ENCODE peak calls at places on chromosomes 5 and 9, in eight cellular contexts. One of them, this sample, is unnamed.

GRCh38 chr5:56669534-56670483 is 145.5 kb upstream of the MAP3K1 start:
- DNase-seq in psoas muscle: peak
- DNase-seq in amniotic stem cell: no peak
- DNase-seq in Caki2: no peak
- DNase-seq in HT1080: no peak
- DNase-seq in upper lobe of right lung: no peak
- DNase-seq in fibroblast of mammary gland: peak
- DNase-seq in GM12865: peak
- DNase-seq in this sample: peak

GRCh38 chr5:127440831-127441230 is 76.6 kb upstream of the PRRC1 start:
- DNase-seq in amniotic stem cell: no peak
- DNase-seq in fibroblast of mammary gland: peak
- DNase-seq in psoas muscle: no peak
- DNase-seq in Caki2: peak
- DNase-seq in HT1080: peak
- DNase-seq in GM12865: no peak
- DNase-seq in upper lobe of right lung: no peak
- DNase-seq in this sample: no peak

GRCh38 chr5:124873189-124873588 is 126.8 kb upstream of the ZNF608 start:
- DNase-seq in Caki2: no peak
- DNase-seq in amniotic stem cell: no peak
- DNase-seq in fibroblast of mammary gland: no peak
- DNase-seq in psoas muscle: no peak
- DNase-seq in upper lobe of right lung: no peak
- DNase-seq in HT1080: no peak
- DNase-seq in GM12865: no peak
- DNase-seq in this sample: no peak

GRCh38 chr5:34923694-34924461 is 5.5 kb upstream of the DNAJC21 start:
- DNase-seq in fibroblast of mammary gland: peak
- DNase-seq in upper lobe of right lung: no peak
- DNase-seq in Caki2: peak
- DNase-seq in GM12865: peak
- DNase-seq in amniotic stem cell: peak
- DNase-seq in psoas muscle: no peak
- DNase-seq in HT1080: peak
- DNase-seq in this sample: no peak

GRCh38 chr5:81787843-81788242 is 36.9 kb upstream of the SSBP2 start:
- DNase-seq in amniotic stem cell: no peak
- DNase-seq in GM12865: no peak
- DNase-seq in psoas muscle: no peak
- DNase-seq in upper lobe of right lung: no peak
- DNase-seq in Caki2: no peak
- DNase-seq in HT1080: peak
- DNase-seq in fibroblast of mammary gland: peak
- DNase-seq in this sample: peak

GRCh38 chr9:133730994-133731715 is 7.0 kb downstream of the SARDH start:
- DNase-seq in amniotic stem cell: no peak
- DNase-seq in upper lobe of right lung: peak
- DNase-seq in Caki2: no peak
- DNase-seq in GM12865: no peak
- DNase-seq in psoas muscle: no peak
- DNase-seq in fibroblast of mammary gland: no peak
- DNase-seq in HT1080: no peak
- DNase-seq in this sample: no peak

GRCh38 chr5:42993516-42994284 is 46.4 kb downstream of the ANXA2R start:
- DNase-seq in upper lobe of right lung: no peak
- DNase-seq in fibroblast of mammary gland: peak
- DNase-seq in HT1080: no peak
- DNase-seq in psoas muscle: peak
- DNase-seq in amniotic stem cell: peak
- DNase-seq in Caki2: no peak
- DNase-seq in GM12865: peak
- DNase-seq in this sample: no peak

GRCh38 chr5:179273441-179274145 is 71.7 kb downstream of the ADAMTS2 start:
- DNase-seq in HT1080: no peak
- DNase-seq in GM12865: no peak
- DNase-seq in Caki2: no peak
- DNase-seq in amniotic stem cell: no peak
- DNase-seq in fibroblast of mammary gland: no peak
- DNase-seq in upper lobe of right lung: peak
- DNase-seq in psoas muscle: no peak
- DNase-seq in this sample: no peak

GRCh38 chr5:142277796-142278195 is 47.0 kb downstream of the SPRY4 start:
- DNase-seq in GM12865: no peak
- DNase-seq in psoas muscle: no peak
- DNase-seq in amniotic stem cell: no peak
- DNase-seq in Caki2: peak
- DNase-seq in fibroblast of mammary gland: no peak
- DNase-seq in HT1080: no peak
- DNase-seq in upper lobe of right lung: no peak
- DNase-seq in this sample: no peak

GRCh38 chr5:180862645-180863044 is 1.6 kb upstream of the ZFP62 start:
- DNase-seq in GM12865: no peak
- DNase-seq in upper lobe of right lung: no peak
- DNase-seq in psoas muscle: no peak
- DNase-seq in amniotic stem cell: no peak
- DNase-seq in HT1080: no peak
- DNase-seq in Caki2: no peak
- DNase-seq in fibroblast of mammary gland: no peak
- DNase-seq in this sample: no peak

GRCh38 chr5:52672459-52672858 is 115.3 kb upstream of the ITGA1 start:
- DNase-seq in amniotic stem cell: no peak
- DNase-seq in HT1080: no peak
- DNase-seq in Caki2: no peak
- DNase-seq in upper lobe of right lung: no peak
- DNase-seq in psoas muscle: no peak
- DNase-seq in fibroblast of mammary gland: no peak
- DNase-seq in GM12865: no peak
- DNase-seq in this sample: no peak

GRCh38 chr5:139592289-139592688 is 31.1 kb downstream of the UBE2D2 start:
- DNase-seq in psoas muscle: no peak
- DNase-seq in Caki2: no peak
- DNase-seq in amniotic stem cell: no peak
- DNase-seq in fibroblast of mammary gland: no peak
- DNase-seq in upper lobe of right lung: no peak
- DNase-seq in GM12865: peak
- DNase-seq in HT1080: no peak
- DNase-seq in this sample: no peak

GRCh38 chr9:37464006-37464405 is 1.2 kb downstream of the ZBTB5 start:
- DNase-seq in fibroblast of mammary gland: no peak
- DNase-seq in GM12865: no peak
- DNase-seq in psoas muscle: no peak
- DNase-seq in Caki2: no peak
- DNase-seq in amniotic stem cell: no peak
- DNase-seq in upper lobe of right lung: no peak
- DNase-seq in HT1080: no peak
- DNase-seq in this sample: no peak

GRCh38 chr9:15834541-15834940 is 281.7 kb downstream of the CCDC171 start:
- DNase-seq in HT1080: no peak
- DNase-seq in psoas muscle: no peak
- DNase-seq in upper lobe of right lung: no peak
- DNase-seq in GM12865: no peak
- DNase-seq in amniotic stem cell: no peak
- DNase-seq in fibroblast of mammary gland: peak
- DNase-seq in Caki2: no peak
- DNase-seq in this sample: no peak

GRCh38 chr9:70602364-70603019 is 188.0 kb upstream of the KLF9 start:
- DNase-seq in HT1080: peak
- DNase-seq in psoas muscle: peak
- DNase-seq in fibroblast of mammary gland: peak
- DNase-seq in amniotic stem cell: peak
- DNase-seq in upper lobe of right lung: no peak
- DNase-seq in Caki2: peak
- DNase-seq in GM12865: peak
- DNase-seq in this sample: peak

GRCh38 chr5:86546582-86546981 is 71.2 kb upstream of the COX7C start:
- DNase-seq in HT1080: peak
- DNase-seq in upper lobe of right lung: no peak
- DNase-seq in fibroblast of mammary gland: no peak
- DNase-seq in psoas muscle: no peak
- DNase-seq in amniotic stem cell: no peak
- DNase-seq in Caki2: no peak
- DNase-seq in GM12865: no peak
- DNase-seq in this sample: no peak

GRCh38 chr5:3098821-3099220 is 347.3 kb upstream of the IRX2 start:
- DNase-seq in fibroblast of mammary gland: no peak
- DNase-seq in HT1080: no peak
- DNase-seq in GM12865: no peak
- DNase-seq in upper lobe of right lung: no peak
- DNase-seq in amniotic stem cell: no peak
- DNase-seq in psoas muscle: no peak
- DNase-seq in Caki2: no peak
- DNase-seq in this sample: no peak

GRCh38 chr9:135245482-135246247 is 158.2 kb downstream of the OLFM1 start:
- DNase-seq in HT1080: no peak
- DNase-seq in psoas muscle: peak
- DNase-seq in GM12865: no peak
- DNase-seq in Caki2: no peak
- DNase-seq in fibroblast of mammary gland: no peak
- DNase-seq in amniotic stem cell: no peak
- DNase-seq in upper lobe of right lung: peak
- DNase-seq in this sample: no peak

GRCh38 chr5:171426266-171426665 is 6.8 kb downstream of the FGF18 start:
- DNase-seq in fibroblast of mammary gland: no peak
- DNase-seq in HT1080: no peak
- DNase-seq in psoas muscle: no peak
- DNase-seq in GM12865: no peak
- DNase-seq in upper lobe of right lung: peak
- DNase-seq in Caki2: no peak
- DNase-seq in amniotic stem cell: no peak
- DNase-seq in this sample: no peak

GRCh38 chr5:116575635-116576042 is 1.0 kb upstream of the SEMA6A start:
- DNase-seq in HT1080: no peak
- DNase-seq in psoas muscle: no peak
- DNase-seq in GM12865: peak
- DNase-seq in upper lobe of right lung: peak
- DNase-seq in Caki2: no peak
- DNase-seq in amniotic stem cell: no peak
- DNase-seq in fibroblast of mammary gland: no peak
- DNase-seq in this sample: peak

GRCh38 chr9:16530669-16531461 is 339.6 kb downstream of the BNC2 start:
- DNase-seq in upper lobe of right lung: no peak
- DNase-seq in Caki2: no peak
- DNase-seq in GM12865: peak
- DNase-seq in fibroblast of mammary gland: peak
- DNase-seq in amniotic stem cell: no peak
- DNase-seq in HT1080: no peak
- DNase-seq in psoas muscle: peak
- DNase-seq in this sample: no peak

GRCh38 chr9:133521122-133522072 is 3.4 kb downstream of the MYMK start:
- DNase-seq in upper lobe of right lung: no peak
- DNase-seq in HT1080: no peak
- DNase-seq in psoas muscle: peak
- DNase-seq in amniotic stem cell: no peak
- DNase-seq in fibroblast of mammary gland: no peak
- DNase-seq in GM12865: no peak
- DNase-seq in Caki2: no peak
- DNase-seq in this sample: no peak

GRCh38 chr5:172403191-172403794 is 51.0 kb downstream of the SH3PXD2B start:
- DNase-seq in Caki2: no peak
- DNase-seq in upper lobe of right lung: no peak
- DNase-seq in HT1080: no peak
- DNase-seq in amniotic stem cell: no peak
- DNase-seq in fibroblast of mammary gland: peak
- DNase-seq in psoas muscle: peak
- DNase-seq in GM12865: no peak
- DNase-seq in this sample: peak

GRCh38 chr5:112933651-112934365 is 11.8 kb upstream of the REEP5 start:
- DNase-seq in GM12865: no peak
- DNase-seq in fibroblast of mammary gland: peak
- DNase-seq in upper lobe of right lung: no peak
- DNase-seq in psoas muscle: no peak
- DNase-seq in amniotic stem cell: peak
- DNase-seq in Caki2: no peak
- DNase-seq in HT1080: no peak
- DNase-seq in this sample: no peak

GRCh38 chr5:72166070-72166979 is 59.0 kb downstream of the MAP1B start:
- DNase-seq in upper lobe of right lung: no peak
- DNase-seq in amniotic stem cell: no peak
- DNase-seq in fibroblast of mammary gland: peak
- DNase-seq in HT1080: no peak
- DNase-seq in Caki2: peak
- DNase-seq in psoas muscle: no peak
- DNase-seq in GM12865: no peak
- DNase-seq in this sample: no peak

GRCh38 chr5:3361811-3362605 is 233.6 kb upstream of the IRX1 start:
- DNase-seq in upper lobe of right lung: no peak
- DNase-seq in Caki2: no peak
- DNase-seq in HT1080: no peak
- DNase-seq in GM12865: no peak
- DNase-seq in amniotic stem cell: no peak
- DNase-seq in fibroblast of mammary gland: no peak
- DNase-seq in psoas muscle: no peak
- DNase-seq in this sample: no peak

GRCh38 chr5:82142217-82142841 is 135.8 kb downstream of the RPS23 start:
- DNase-seq in HT1080: no peak
- DNase-seq in Caki2: no peak
- DNase-seq in GM12865: no peak
- DNase-seq in upper lobe of right lung: no peak
- DNase-seq in amniotic stem cell: no peak
- DNase-seq in psoas muscle: no peak
- DNase-seq in fibroblast of mammary gland: no peak
- DNase-seq in this sample: no peak

GRCh38 chr9:91141407-91141973 is 220.2 kb downstream of the AUH start:
- DNase-seq in amniotic stem cell: no peak
- DNase-seq in Caki2: no peak
- DNase-seq in upper lobe of right lung: no peak
- DNase-seq in GM12865: no peak
- DNase-seq in fibroblast of mammary gland: no peak
- DNase-seq in HT1080: no peak
- DNase-seq in psoas muscle: no peak
- DNase-seq in this sample: no peak

GRCh38 chr9:137751616-137752015 is 126.0 kb upstream of the CACNA1B start:
- DNase-seq in psoas muscle: no peak
- DNase-seq in fibroblast of mammary gland: no peak
- DNase-seq in HT1080: no peak
- DNase-seq in Caki2: no peak
- DNase-seq in upper lobe of right lung: no peak
- DNase-seq in amniotic stem cell: no peak
- DNase-seq in GM12865: no peak
- DNase-seq in this sample: no peak

GRCh38 chr5:174723979-174724483 is 351 bp upstream of the MSX2 start:
- DNase-seq in Caki2: no peak
- DNase-seq in upper lobe of right lung: no peak
- DNase-seq in amniotic stem cell: no peak
- DNase-seq in HT1080: no peak
- DNase-seq in fibroblast of mammary gland: peak
- DNase-seq in psoas muscle: no peak
- DNase-seq in GM12865: no peak
- DNase-seq in this sample: no peak

GRCh38 chr5:135193213-135194125 is 159.4 kb upstream of the PITX1 start:
- DNase-seq in GM12865: no peak
- DNase-seq in psoas muscle: no peak
- DNase-seq in upper lobe of right lung: no peak
- DNase-seq in fibroblast of mammary gland: peak
- DNase-seq in Caki2: no peak
- DNase-seq in amniotic stem cell: peak
- DNase-seq in HT1080: peak
- DNase-seq in this sample: no peak

GRCh38 chr5:107396351-107396690 is 274.4 kb downstream of the EFNA5 start:
- DNase-seq in amniotic stem cell: no peak
- DNase-seq in Caki2: no peak
- DNase-seq in fibroblast of mammary gland: no peak
- DNase-seq in upper lobe of right lung: no peak
- DNase-seq in psoas muscle: no peak
- DNase-seq in HT1080: no peak
- DNase-seq in GM12865: no peak
- DNase-seq in this sample: no peak

GRCh38 chr5:159913048-159913447 is 3.2 kb upstream of the ADRA1B start:
- DNase-seq in GM12865: no peak
- DNase-seq in fibroblast of mammary gland: peak
- DNase-seq in amniotic stem cell: peak
- DNase-seq in upper lobe of right lung: no peak
- DNase-seq in psoas muscle: no peak
- DNase-seq in HT1080: no peak
- DNase-seq in Caki2: peak
- DNase-seq in this sample: no peak

GRCh38 chr5:175471628-175472027 is 6.7 kb upstream of the SFXN1 start:
- DNase-seq in upper lobe of right lung: no peak
- DNase-seq in HT1080: no peak
- DNase-seq in amniotic stem cell: no peak
- DNase-seq in GM12865: peak
- DNase-seq in fibroblast of mammary gland: no peak
- DNase-seq in Caki2: no peak
- DNase-seq in psoas muscle: no peak
- DNase-seq in this sample: no peak